ENCODE peak calls at places on chromosomes 2 and 18, in four cellular contexts. One of them, this sample, is unnamed.

GRCh38 chr2:53724511-53724910 is 43.1 kb upstream of the CHAC2 start:
- DNase-seq in esophagus muscularis mucosa: no peak
- DNase-seq in pancreas: no peak
- DNase-seq in NT2/D1: no peak
- DNase-seq in this sample: no peak

GRCh38 chr18:34514957-34515356 is 195.1 kb upstream of the DTNA start:
- DNase-seq in esophagus muscularis mucosa: no peak
- DNase-seq in pancreas: no peak
- DNase-seq in NT2/D1: no peak
- DNase-seq in this sample: no peak

GRCh38 chr2:98039085-98039756 is 43.5 kb upstream of the TMEM131 start:
- DNase-seq in esophagus muscularis mucosa: peak; percentile 66
- DNase-seq in pancreas: no peak
- DNase-seq in NT2/D1: no peak
- DNase-seq in this sample: no peak

GRCh38 chr18:43515481-43515880 is 238.2 kb upstream of the SYT4 start:
- DNase-seq in esophagus muscularis mucosa: no peak
- DNase-seq in pancreas: no peak
- DNase-seq in NT2/D1: no peak
- DNase-seq in this sample: no peak

GRCh38 chr2:209872675-209873074 is 101.0 kb downstream of the UNC80 start:
- DNase-seq in esophagus muscularis mucosa: no peak
- DNase-seq in pancreas: no peak
- DNase-seq in NT2/D1: peak; percentile 61
- DNase-seq in this sample: no peak

GRCh38 chr2:234288974-234289455 is 207.9 kb downstream of the ARL4C start:
- DNase-seq in esophagus muscularis mucosa: no peak
- DNase-seq in pancreas: peak; percentile 51
- DNase-seq in NT2/D1: peak; percentile 60
- DNase-seq in this sample: peak; percentile 54

GRCh38 chr18:22856870-22857269 is 76.3 kb upstream of the RBBP8 start:
- DNase-seq in esophagus muscularis mucosa: no peak
- DNase-seq in pancreas: no peak
- DNase-seq in NT2/D1: peak; percentile 6
- DNase-seq in this sample: no peak

GRCh38 chr2:12514631-12515437 is 201.9 kb upstream of the TRIB2 start:
- DNase-seq in esophagus muscularis mucosa: no peak
- DNase-seq in pancreas: no peak
- DNase-seq in NT2/D1: no peak
- DNase-seq in this sample: no peak

GRCh38 chr18:62445386-62445917 is 77.4 kb upstream of the ZCCHC2 start:
- DNase-seq in esophagus muscularis mucosa: no peak
- DNase-seq in pancreas: no peak
- DNase-seq in NT2/D1: no peak
- DNase-seq in this sample: peak; percentile 34

GRCh38 chr2:165601065-165601830 is 131.8 kb downstream of the CSRNP3 start:
- DNase-seq in esophagus muscularis mucosa: no peak
- DNase-seq in pancreas: no peak
- DNase-seq in NT2/D1: no peak
- DNase-seq in this sample: no peak

GRCh38 chr2:84395819-84396218 is 63.3 kb downstream of the SUCLG1 start:
- DNase-seq in esophagus muscularis mucosa: no peak
- DNase-seq in pancreas: no peak
- DNase-seq in NT2/D1: no peak
- DNase-seq in this sample: no peak

GRCh38 chr2:20326163-20326780 is 24.4 kb downstream of the PUM2 start:
- DNase-seq in esophagus muscularis mucosa: no peak
- DNase-seq in pancreas: peak; percentile 34
- DNase-seq in NT2/D1: peak; percentile 23
- DNase-seq in this sample: peak; percentile 16

GRCh38 chr2:176174382-176174834 is 14.1 kb upstream of the HOXD1 start:
- DNase-seq in esophagus muscularis mucosa: no peak
- DNase-seq in pancreas: no peak
- DNase-seq in NT2/D1: no peak
- DNase-seq in this sample: no peak

GRCh38 chr18:57839942-57840381 is 36.8 kb upstream of the ATP8B1 start:
- DNase-seq in esophagus muscularis mucosa: no peak
- DNase-seq in pancreas: no peak
- DNase-seq in NT2/D1: no peak
- DNase-seq in this sample: no peak

GRCh38 chr2:119549236-119549635 is 5.0 kb downstream of the CFAP221 start:
- DNase-seq in esophagus muscularis mucosa: no peak
- DNase-seq in pancreas: no peak
- DNase-seq in NT2/D1: no peak
- DNase-seq in this sample: no peak

GRCh38 chr2:27051902-27052645 is 606 bp downstream of the AGBL5 start:
- DNase-seq in esophagus muscularis mucosa: no peak
- DNase-seq in pancreas: peak; percentile 77
- DNase-seq in NT2/D1: no peak
- DNase-seq in this sample: no peak

GRCh38 chr2:165440367-165440766 is 29.1 kb upstream of the CSRNP3 start:
- DNase-seq in esophagus muscularis mucosa: no peak
- DNase-seq in pancreas: no peak
- DNase-seq in NT2/D1: no peak
- DNase-seq in this sample: no peak

GRCh38 chr18:55421612-55422381 is 166.2 kb downstream of the TCF4 start:
- DNase-seq in esophagus muscularis mucosa: no peak
- DNase-seq in pancreas: no peak
- DNase-seq in NT2/D1: no peak
- DNase-seq in this sample: no peak

GRCh38 chr18:2337552-2338141 is 233.7 kb downstream of the METTL4 start:
- DNase-seq in esophagus muscularis mucosa: no peak
- DNase-seq in pancreas: peak; percentile 43
- DNase-seq in NT2/D1: no peak
- DNase-seq in this sample: peak; percentile 32

GRCh38 chr2:113012436-113013335 is 7.4 kb downstream of the IL36A start:
- DNase-seq in esophagus muscularis mucosa: no peak
- DNase-seq in pancreas: no peak
- DNase-seq in NT2/D1: no peak
- DNase-seq in this sample: no peak

GRCh38 chr18:57906852-57907251 is 103.7 kb upstream of the ATP8B1 start:
- DNase-seq in esophagus muscularis mucosa: no peak
- DNase-seq in pancreas: no peak
- DNase-seq in NT2/D1: no peak
- DNase-seq in this sample: no peak

GRCh38 chr18:33231474-33232317 is 208.8 kb downstream of the CCDC178 start:
- DNase-seq in esophagus muscularis mucosa: no peak
- DNase-seq in pancreas: peak; percentile 68
- DNase-seq in NT2/D1: peak; percentile 70
- DNase-seq in this sample: peak; percentile 6

GRCh38 chr2:599601-600000 is 77.6 kb downstream of the TMEM18 start:
- DNase-seq in esophagus muscularis mucosa: no peak
- DNase-seq in pancreas: no peak
- DNase-seq in NT2/D1: no peak
- DNase-seq in this sample: no peak

GRCh38 chr2:213187833-213188532 is 36.6 kb upstream of the IKZF2 start:
- DNase-seq in esophagus muscularis mucosa: no peak
- DNase-seq in pancreas: no peak
- DNase-seq in NT2/D1: peak; percentile 88
- DNase-seq in this sample: no peak

GRCh38 chr2:179106342-179107178 is 56.6 kb upstream of the CCDC141 start:
- DNase-seq in esophagus muscularis mucosa: no peak
- DNase-seq in pancreas: peak; percentile 38
- DNase-seq in NT2/D1: peak; percentile 8
- DNase-seq in this sample: no peak

GRCh38 chr2:227684258-227684657 is 17.7 kb downstream of the SCYGR5 start:
- DNase-seq in esophagus muscularis mucosa: peak; percentile 14
- DNase-seq in pancreas: no peak
- DNase-seq in NT2/D1: no peak
- DNase-seq in this sample: no peak

GRCh38 chr2:31467426-31467825 is 52.9 kb upstream of the XDH start:
- DNase-seq in esophagus muscularis mucosa: no peak
- DNase-seq in pancreas: no peak
- DNase-seq in NT2/D1: no peak
- DNase-seq in this sample: no peak

GRCh38 chr2:98530114-98530513 is 78.2 kb downstream of the COA5 start:
- DNase-seq in esophagus muscularis mucosa: no peak
- DNase-seq in pancreas: no peak
- DNase-seq in NT2/D1: no peak
- DNase-seq in this sample: no peak

GRCh38 chr2:126655066-126655465 is 892 bp upstream of the GYPC start:
- DNase-seq in esophagus muscularis mucosa: no peak
- DNase-seq in pancreas: no peak
- DNase-seq in NT2/D1: no peak
- DNase-seq in this sample: peak; percentile 20

GRCh38 chr2:38751847-38752410 is 768 bp upstream of the SRSF7 start:
- DNase-seq in esophagus muscularis mucosa: no peak
- DNase-seq in pancreas: no peak
- DNase-seq in NT2/D1: peak; percentile 16
- DNase-seq in this sample: no peak

GRCh38 chr2:151051584-151052220 is 210.0 kb downstream of the RBM43 start:
- DNase-seq in esophagus muscularis mucosa: no peak
- DNase-seq in pancreas: no peak
- DNase-seq in NT2/D1: no peak
- DNase-seq in this sample: peak; percentile 33

GRCh38 chr2:64273524-64274398 is 129.5 kb upstream of the PELI1 start:
- DNase-seq in esophagus muscularis mucosa: no peak
- DNase-seq in pancreas: no peak
- DNase-seq in NT2/D1: no peak
- DNase-seq in this sample: peak; percentile 24

GRCh38 chr18:9743200-9744016 is 35.3 kb downstream of the RAB31 start:
- DNase-seq in esophagus muscularis mucosa: peak; percentile 77
- DNase-seq in pancreas: no peak
- DNase-seq in NT2/D1: peak; percentile 32
- DNase-seq in this sample: no peak

GRCh38 chr2:127570282-127571250 is 35.1 kb downstream of the MYO7B start:
- DNase-seq in esophagus muscularis mucosa: no peak
- DNase-seq in pancreas: no peak
- DNase-seq in NT2/D1: no peak
- DNase-seq in this sample: no peak

GRCh38 chr18:62486290-62486964 is 36.4 kb upstream of the ZCCHC2 start:
- DNase-seq in esophagus muscularis mucosa: no peak
- DNase-seq in pancreas: no peak
- DNase-seq in NT2/D1: no peak
- DNase-seq in this sample: no peak

GRCh38 chr2:36964496-36965058 is 1.8 kb downstream of the STRN start:
- DNase-seq in esophagus muscularis mucosa: no peak
- DNase-seq in pancreas: no peak
- DNase-seq in NT2/D1: no peak
- DNase-seq in this sample: peak; percentile 26
- H3K4me3 ChIP-seq in esophagus muscularis mucosa: peak overlapping the region; percentile 90
- H3K4me3 ChIP-seq in pancreas: peak overlapping the region; percentile 98
- H3K4me3 ChIP-seq in NT2/D1: no peak overlapping the region
- H3K4me3 ChIP-seq in this sample: peak overlapping the region; percentile 85

GRCh38 chr2:221074238-221074637 is 497.9 kb downstream of the EPHA4 start:
- DNase-seq in esophagus muscularis mucosa: no peak
- DNase-seq in pancreas: no peak
- DNase-seq in NT2/D1: no peak
- DNase-seq in this sample: no peak
- H3K36me3 ChIP-seq in esophagus muscularis mucosa: no peaks in the 10 kb centered on the region
- H3K36me3 ChIP-seq in pancreas: no peaks in the 10 kb centered on the region
- H3K36me3 ChIP-seq in NT2/D1: no peaks in the 10 kb centered on the region
- H3K36me3 ChIP-seq in this sample: no peaks in the 10 kb centered on the region

GRCh38 chr2:188068093-188068492 is 223.6 kb upstream of the GULP1 start:
- DNase-seq in esophagus muscularis mucosa: no peak
- DNase-seq in pancreas: no peak
- DNase-seq in NT2/D1: no peak
- DNase-seq in this sample: no peak
- H3K4me1 ChIP-seq in esophagus muscularis mucosa: no peaks in the 10 kb centered on the region
- H3K4me1 ChIP-seq in pancreas: no peaks in the 10 kb centered on the region
- H3K4me1 ChIP-seq in NT2/D1: no peaks in the 10 kb centered on the region
- H3K4me1 ChIP-seq in this sample: no peaks in the 10 kb centered on the region

GRCh38 chr18:49066977-49067556 is 116.3 kb upstream of the SMAD7 start:
- DNase-seq in esophagus muscularis mucosa: no peak
- DNase-seq in pancreas: no peak
- DNase-seq in NT2/D1: no peak
- DNase-seq in this sample: no peak
- H3K4me3 ChIP-seq in esophagus muscularis mucosa: no peak overlapping the region
- H3K4me3 ChIP-seq in pancreas: no peak overlapping the region
- H3K4me3 ChIP-seq in NT2/D1: no peak overlapping the region
- H3K4me3 ChIP-seq in this sample: no peak overlapping the region

GRCh38 chr18:31077883-31078282 is 24.3 kb downstream of the DSC2 start:
- DNase-seq in esophagus muscularis mucosa: no peak
- DNase-seq in pancreas: no peak
- DNase-seq in NT2/D1: no peak
- DNase-seq in this sample: no peak
- H3K36me3 ChIP-seq in esophagus muscularis mucosa: no peaks in the 10 kb centered on the region
- H3K36me3 ChIP-seq in pancreas: no peaks in the 10 kb centered on the region
- H3K36me3 ChIP-seq in NT2/D1: peaks cover 58% of the 10 kb centered on the region
- H3K36me3 ChIP-seq in this sample: no peaks in the 10 kb centered on the region

DNA sequence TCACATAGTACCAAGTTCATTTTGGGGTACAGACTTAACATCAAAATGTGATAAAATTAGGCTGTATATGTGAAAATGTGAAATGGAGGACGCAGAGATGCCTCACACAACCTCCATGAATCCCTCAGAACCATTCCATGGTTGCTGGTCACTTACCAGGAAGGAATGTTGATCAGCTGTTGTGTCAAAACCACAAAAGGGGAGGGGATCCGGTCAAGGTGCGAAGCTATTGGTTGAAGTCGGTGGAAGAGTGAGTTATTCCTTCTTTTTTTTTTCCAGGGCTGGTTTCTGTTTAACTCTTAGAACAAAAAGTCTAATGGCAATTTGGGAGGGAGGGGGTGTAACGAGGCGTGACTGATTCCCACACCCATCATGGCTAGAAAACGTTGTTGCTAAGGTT is 32.3 kb upstream of the REG3A start:
- DNase-seq in esophagus muscularis mucosa: no peak
- DNase-seq in pancreas: no peak
- DNase-seq in NT2/D1: no peak
- DNase-seq in this sample: no peak
- H3K4me1 ChIP-seq in esophagus muscularis mucosa: no peaks in the 10 kb centered on the region
- H3K4me1 ChIP-seq in pancreas: peaks cover 39% of the 10 kb centered on the region
- H3K4me1 ChIP-seq in NT2/D1: no peaks in the 10 kb centered on the region
- H3K4me1 ChIP-seq in this sample: no peaks in the 10 kb centered on the region